ENCODE peak calls at places on chromosomes 7 and 10, in six cellular contexts. P, J, C, N, M and O are unnamed samples.

GRCh38 chr10:71631007-71631859 is 88.3 kb downstream of the C10orf105 start:
- DNase-seq in P (no peak), M (no peak), N (no peak), J (no peak), C (no peak), O (no peak)

GRCh38 chr10:113666682-113667252 is 2.9 kb upstream of the NRAP start:
- DNase-seq in P (peak; percentile 25), J (no peak), C (no peak), M (no peak), N (no peak), O (no peak)

GRCh38 chr10:77784856-77785255 is 141.7 kb downstream of the DLG5 start:
- DNase-seq in M (no peak), N (no peak), P (peak; percentile 82), C (no peak), J (no peak), O (peak; percentile 75)

GRCh38 chr10:15483215-15483970 is 112.3 kb upstream of the FAM171A1 start:
- DNase-seq in C (no peak), M (no peak), J (no peak), P (no peak), N (no peak), O (no peak)

GRCh38 chr10:103661198-103661950 is 167.9 kb downstream of the NEURL1 start:
- DNase-seq in C (peak; percentile 83), P (peak; percentile 83), N (no peak), M (peak; percentile 89), J (no peak), O (peak; percentile 88)

GRCh38 chr7:96246972-96247371 is 74.9 kb downstream of the SLC25A13 start:
- DNase-seq in J (no peak), N (no peak), M (no peak), P (no peak), C (no peak), O (no peak)

GRCh38 chr10:2543142-2543886 is 524.0 kb upstream of the PFKP start:
- DNase-seq in J (no peak), C (no peak), N (no peak), P (no peak), M (no peak), O (no peak)

GRCh38 chr10:59711871-59712491 is 2.3 kb upstream of the SLC16A9 start:
- DNase-seq in C (no peak), J (no peak), P (no peak), M (no peak), N (no peak), O (no peak)

GRCh38 chr7:43616977-43617376 is 34.1 kb downstream of the STK17A start:
- DNase-seq in J (no peak), C (no peak), P (no peak), N (no peak), M (no peak), O (no peak)

GRCh38 chr10:124632566-124632965 is 111.6 kb downstream of the FAM53B start:
- DNase-seq in P (no peak), M (no peak), N (no peak), J (no peak), C (peak; percentile 50), O (no peak)

GRCh38 chr10:86226801-86227201 is 139.8 kb downstream of the GRID1 start:
- DNase-seq in J (no peak), N (no peak), M (no peak), P (no peak), C (no peak), O (no peak)

GRCh38 chr10:61262486-61263261 is 190.5 kb downstream of the TMEM26 start:
- DNase-seq in P (no peak), C (no peak), N (no peak), J (no peak), M (no peak), O (peak; percentile 63)

GRCh38 chr10:124602646-124603365 is 141.2 kb downstream of the LHPP start:
- DNase-seq in N (no peak), C (no peak), M (no peak), J (no peak), P (no peak), O (no peak)

GRCh38 chr7:64775289-64775688 is 18.9 kb upstream of the ZNF138 start:
- DNase-seq in C (no peak), M (no peak), J (no peak), N (no peak), P (no peak), O (no peak)

GRCh38 chr7:157423348-157423747 is 86.5 kb downstream of the DNAJB6 start:
- DNase-seq in M (no peak), C (no peak), P (peak; percentile 56), N (no peak), J (no peak), O (no peak)

GRCh38 chr7:140564643-140565042 is 76.0 kb downstream of the DENND2A start:
- DNase-seq in N (no peak), C (no peak), M (no peak), J (no peak), P (no peak), O (no peak)

GRCh38 chr10:16965740-16966447 is 148.7 kb upstream of the RSU1 start:
- DNase-seq in N (peak; percentile 84), C (no peak), J (peak; percentile 27), P (peak; percentile 94), M (peak; percentile 91), O (peak; percentile 97)

GRCh38 chr10:3784510-3785250 is at the start of gene KLF6:
- DNase-seq in J (no peak), C (no peak), M (no peak), P (no peak), N (no peak), O (no peak)

GRCh38 chr10:62502995-62503613 is 128.9 kb downstream of the ZNF365 start:
- DNase-seq in J (no peak), C (no peak), N (no peak), M (no peak), P (no peak), O (no peak)

GRCh38 chr10:47259521-47259920 is 40.5 kb upstream of the GDF10 start:
- DNase-seq in N (no peak), J (no peak), M (no peak), C (no peak), P (no peak), O (no peak)

GRCh38 chr10:133401500-133401899 is 7.5 kb downstream of the MTG1 start:
- DNase-seq in P (no peak), N (no peak), M (no peak), J (no peak), C (no peak), O (no peak)
- H3K4me3 ChIP-seq in P (no peak overlapping the region), N (no peak overlapping the region), M (no peak overlapping the region), J (no peak overlapping the region), C (no peak overlapping the region), O (no peak overlapping the region)

GRCh38 chr7:36564500-36564899 is 159.8 kb downstream of the AOAH start:
- DNase-seq in C (no peak), N (no peak), P (no peak), M (no peak), J (no peak), O (no peak)

GRCh38 chr7:36570508-36571219 is 153.6 kb downstream of the AOAH start:
- DNase-seq in M (no peak), N (no peak), P (no peak), C (no peak), J (no peak), O (no peak)

GRCh38 chr7:36567699-36568436 is 156.4 kb downstream of the AOAH start:
- DNase-seq in N (no peak), P (no peak), M (no peak), J (peak; percentile 22), C (no peak), O (no peak)

GRCh38 chr7:36565792-36566356 is 158.4 kb downstream of the AOAH start:
- DNase-seq in C (no peak), J (no peak), P (no peak), N (no peak), M (no peak), O (no peak)

GRCh38 chr7:36568437-36568818 is 155.9 kb downstream of the AOAH start:
- DNase-seq in M (no peak), P (no peak), J (no peak), N (no peak), C (no peak), O (no peak)
- H3K27ac ChIP-seq in M (no peak overlapping the region), P (no peak overlapping the region), J (peak overlapping the region; percentile 27), N (no peak overlapping the region), C (no peak overlapping the region), O (no peak overlapping the region)

GRCh38 chr7:29657288-29657687 is 93.7 kb downstream of the PRR15 start:
- DNase-seq in P (no peak), M (no peak), C (no peak), J (no peak), N (no peak), O (no peak)
- H3K4me3 ChIP-seq in P (no peak overlapping the region), M (no peak overlapping the region), C (no peak overlapping the region), J (no peak overlapping the region), N (no peak overlapping the region), O (no peak overlapping the region)

DNA sequence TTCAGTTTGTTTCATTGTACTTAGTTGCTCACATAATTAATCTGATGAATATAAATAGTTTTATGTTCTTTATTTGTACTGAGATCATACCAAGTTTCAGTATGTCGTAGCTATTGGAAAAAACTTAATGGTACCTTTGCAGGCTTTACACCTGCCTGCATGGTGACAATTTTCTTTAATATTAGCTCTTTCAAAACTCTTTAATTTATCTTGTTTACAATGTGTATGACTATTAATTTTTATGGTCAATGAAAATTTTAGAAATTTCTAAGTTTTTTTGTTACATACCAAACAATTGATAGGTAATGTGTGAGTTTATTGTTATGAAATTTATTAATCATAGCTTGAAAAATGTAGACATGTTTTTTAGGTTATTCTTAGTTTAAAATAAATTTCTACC is 4.0 kb downstream of the DYNC2I1 start:
- DNase-seq in J (no peak), M (no peak), C (no peak), P (no peak), N (no peak), O (no peak)
- H3K27ac ChIP-seq in J (no peak overlapping the region), M (no peak overlapping the region), C (no peak overlapping the region), P (no peak overlapping the region), N (peak overlapping the region; percentile 68), O (no peak overlapping the region)

DNA sequence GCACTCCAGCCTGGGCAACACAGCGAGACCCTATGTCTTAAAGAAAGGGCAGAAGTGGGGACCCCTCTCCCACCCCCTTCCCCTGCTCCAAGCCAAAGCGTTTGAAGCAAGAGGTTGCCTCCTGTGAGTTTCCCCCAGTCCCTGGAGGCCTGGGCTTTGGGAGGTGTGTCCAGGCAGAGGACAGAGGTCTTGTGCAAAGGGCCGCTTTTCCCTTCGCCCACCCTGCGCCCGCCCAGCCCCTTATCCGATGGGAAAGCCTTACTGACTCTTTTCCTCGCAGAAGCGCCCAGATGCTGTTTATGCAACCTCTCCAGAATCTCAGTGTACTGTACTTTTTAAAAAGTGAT is 50.6 kb upstream of the GTF2I start:
- DNase-seq in M (no peak), N (no peak), P (no peak), C (no peak), J (no peak), O (no peak)
- H3K4me3 ChIP-seq in M (no peak overlapping the region), N (peak overlapping the region; percentile 23), P (peak overlapping the region; percentile 38), C (peak overlapping the region; percentile 32), J (no peak overlapping the region), O (peak overlapping the region; percentile 25)

GRCh38 chr7:107125475-107125874 is 43.3 kb upstream of the HBP1 start:
- DNase-seq in J (no peak), P (no peak), C (no peak), N (no peak), M (no peak), O (no peak)

GRCh38 chr7:107118109-107118900 is 50.5 kb upstream of the HBP1 start:
- DNase-seq in P (no peak), N (no peak), C (no peak), J (no peak), M (no peak), O (no peak)

GRCh38 chr7:107119376-107120100 is 49.3 kb upstream of the HBP1 start:
- DNase-seq in P (no peak), M (no peak), J (no peak), N (no peak), C (no peak), O (no peak)

GRCh38 chr7:107123392-107123791 is 45.4 kb upstream of the HBP1 start:
- DNase-seq in P (no peak), C (no peak), J (no peak), N (no peak), M (no peak), O (no peak)

GRCh38 chr7:107122483-107122882 is 46.3 kb upstream of the HBP1 start:
- DNase-seq in C (no peak), P (no peak), M (no peak), J (no peak), N (no peak), O (peak; percentile 64)
- H3K27ac ChIP-seq in C (no peak overlapping the region), P (no peak overlapping the region), M (peak overlapping the region; percentile 29), J (no peak overlapping the region), N (no peak overlapping the region), O (no peak overlapping the region)